ENCODE peak calls at places on chromosomes 4 and X, in nine cellular contexts. Z is NCI-H345; T is stimulated activated CD4-positive, alpha-beta T cell treated with anti-CD3 and anti-CD28 coated beads, Interleukin-15, amount 100 ng/mL, for 1 hour; M is HCT116; J is activated CD4-positive, alpha-beta T cell treated with anti-CD3 and anti-CD28 coated beads, Interleukin-2, amount 10 ng/mL, durations not matched to agents 7 days and 5 days; B is T follicular helper cell; V is CD8-positive, alpha-beta memory T cell; C is NB4; F is pulmonary artery endothelial cell. U is an unnamed sample.

GRCh38 chr4:38667005-38667771 is 3.2 kb downstream of the KLF3 start:
- DNase-seq in B (peak), C (peak), Z (peak), M (peak), J (peak), T (peak), V (peak), F (peak), U (peak)

GRCh38 chr4:165656829-165657467 is 216.1 kb upstream of the TLL1 start:
- DNase-seq in T (no peak), J (no peak), F (no peak), B (no peak), Z (no peak), V (no peak), M (no peak), C (no peak), U (no peak)

GRCh38 chr4:167020410-167020809 is 213.9 kb downstream of the SPOCK3 start:
- DNase-seq in M (no peak), B (no peak), C (peak), F (no peak), J (no peak), Z (no peak), T (no peak), V (no peak), U (peak)

GRCh38 chr4:87069037-87069742 is 134.4 kb downstream of the AFF1 start:
- DNase-seq in T (no peak), C (no peak), Z (peak), V (no peak), F (no peak), M (no peak), J (no peak), B (no peak), U (no peak)

GRCh38 chr4:8647626-8648025 is 55.1 kb downstream of the CPZ start:
- DNase-seq in V (no peak), C (no peak), Z (no peak), J (no peak), F (no peak), M (no peak), T (no peak), B (no peak), U (no peak)

GRCh38 chrX:103464071-103464773 is 55.1 kb downstream of the RAB40A start:
- DNase-seq in B (no peak), C (peak), V (no peak), F (no peak), J (peak), Z (peak), M (peak), T (no peak), U (peak)

GRCh38 chr4:75169020-75169814 is 236.3 kb downstream of the PARM1 start:
- DNase-seq in V (no peak), C (no peak), T (no peak), M (no peak), B (no peak), F (no peak), J (no peak), Z (no peak), U (no peak)

GRCh38 chr4:90922174-90922573 is 795.0 kb downstream of the CCSER1 start:
- DNase-seq in C (no peak), F (no peak), M (no peak), B (no peak), J (no peak), T (no peak), V (no peak), Z (no peak), U (no peak)